ENCODE peak calls at places on chromosomes 2 and 18, in eight cellular contexts. E is activated gamma-delta T cell treated with anti-CD3 and anti-CD28 coated beads, Interleukin-2, amount 50 U/mL, for 16 hours; M is SJSA1; O is non-pigmented ciliary epithelial cell; P is CD8-positive, alpha-beta memory T cell; T is NCI-H1092 treated with DMSO at 0.1 percent for 48 hours; W is COLO829; H is dermis microvascular lymphatic vessel endothelial cell. I is an unnamed sample.

GRCh38 chr18:74996055-74996454 is 212.9 kb downstream of the PTGR3 start:
- DNase-seq in E (no peak), M (no peak), O (no peak), P (no peak), T (peak), W (no peak), H (no peak), I (no peak)

GRCh38 chr2:3648652-3649177 is 9.3 kb upstream of the ALLC start:
- DNase-seq in E (no peak), M (no peak), O (no peak), P (no peak), T (no peak), W (no peak), H (no peak), I (no peak)

GRCh38 chr2:233438573-233439147 is 84.4 kb downstream of the DGKD start:
- DNase-seq in E (no peak), M (no peak), O (no peak), P (no peak), T (no peak), W (no peak), H (no peak), I (peak)

GRCh38 chr2:60000681-60001080 is 552.8 kb downstream of the BCL11A start:
- DNase-seq in E (no peak), M (no peak), O (no peak), P (no peak), T (no peak), W (no peak), H (no peak), I (no peak)

GRCh38 chr2:181552808-181553207 is 95.6 kb downstream of the ITGA4 start:
- DNase-seq in E (no peak), M (no peak), O (no peak), P (no peak), T (no peak), W (no peak), H (no peak), I (no peak)

GRCh38 chr2:1830936-1831616 is 86.8 kb upstream of the PXDN start:
- DNase-seq in E (no peak), M (peak), O (no peak), P (no peak), T (no peak), W (no peak), H (no peak), I (no peak)

GRCh38 chr2:234482807-234483206 is 14.1 kb downstream of the ARL4C start:
- DNase-seq in E (no peak), M (no peak), O (no peak), P (no peak), T (no peak), W (no peak), H (no peak), I (no peak)

GRCh38 chr2:188134241-188134640 is 157.4 kb upstream of the GULP1 start:
- DNase-seq in E (no peak), M (no peak), O (no peak), P (no peak), T (no peak), W (no peak), H (peak), I (no peak)

GRCh38 chr2:28904295-28904694 is 9.8 kb downstream of the WDR43 start:
- DNase-seq in E (no peak), M (peak), O (no peak), P (no peak), T (no peak), W (no peak), H (no peak), I (no peak)

GRCh38 chr2:19540739-19541503 is 182.5 kb upstream of the OSR1 start:
- DNase-seq in E (no peak), M (no peak), O (peak), P (no peak), T (no peak), W (peak), H (no peak), I (no peak)

GRCh38 chr2:219109468-219109867 is 48.7 kb upstream of the IHH start:
- DNase-seq in E (peak), M (no peak), O (no peak), P (no peak), T (no peak), W (no peak), H (no peak), I (no peak)